ENCODE peak calls at places on chromosomes 13 and 19, in four cellular contexts. R is NCI-H774, J is MV-4-11, U is posterior vena cava. X is an unnamed sample.
A peak's percentile ranks its signal among the peaks of the same experiment; 100 is the strongest.

GRCh38 chr19:5006201-5006600 is 37.3 kb downstream of the KDM4B start:
- DNase-seq in J (peak; percentile 9), U (no peak), R (no peak), X (no peak)

GRCh38 chr19:48630289-48631036 is 6.7 kb downstream of the DBP start:
- DNase-seq in R (no peak), J (no peak), U (peak; percentile 90), X (peak; percentile 91)

GRCh38 chr19:29547981-29548380 is 22.2 kb downstream of the VSTM2B start:
- DNase-seq in R (no peak), J (no peak), U (peak; percentile 51), X (no peak)

GRCh38 chr13:75101997-75102720 is 379.8 kb downstream of the TBC1D4 start:
- DNase-seq in J (no peak), U (no peak), R (no peak), X (no peak)

GRCh38 chr13:106496072-106496997 is 39.1 kb downstream of the EFNB2 start:
- DNase-seq in J (no peak), R (peak; percentile 57), U (no peak), X (peak; percentile 45)

GRCh38 chr13:31588923-31589322 is 150.4 kb upstream of the RXFP2 start:
- DNase-seq in R (no peak), J (no peak), U (no peak), X (no peak)

GRCh38 chr19:54616840-54617560 is 13.3 kb upstream of the LILRB1 start:
- DNase-seq in R (no peak), J (peak; percentile 32), U (no peak), X (no peak)

GRCh38 chr13:60990032-60990733 is 425.5 kb downstream of the PCDH20 start:
- DNase-seq in U (no peak), J (peak; percentile 34), R (no peak), X (peak; percentile 46)

GRCh38 chr19:36259211-36259610 is 44.3 kb downstream of the ZNF146 start:
- DNase-seq in J (no peak), U (no peak), R (no peak), X (no peak)

GRCh38 chr13:43133792-43134191 is 110.4 kb downstream of the DNAJC15 start:
- DNase-seq in U (no peak), J (no peak), R (no peak), X (no peak)

GRCh38 chr13:73958657-73959397 is 175.4 kb downstream of the KLF12 start:
- DNase-seq in J (no peak), U (no peak), R (no peak), X (no peak)

GRCh38 chr19:2602391-2603181 is 99.9 kb downstream of the GNG7 start:
- DNase-seq in J (no peak), U (peak; percentile 96), R (no peak), X (no peak)

GRCh38 chr13:95540848-95541247 is 11.7 kb upstream of the CLDN10 start:
- DNase-seq in J (no peak), U (no peak), R (no peak), X (peak; percentile 31)

GRCh38 chr13:114313061-114313860 is 1.0 kb upstream of the CHAMP1 start:
- DNase-seq in R (peak; percentile 46), U (no peak), J (peak; percentile 32), X (no peak)

GRCh38 chr13:39840201-39840600 is 184.7 kb downstream of the COG6 start:
- DNase-seq in U (no peak), R (no peak), J (no peak), X (no peak)

GRCh38 chr19:58367698-58368454 is 5.3 kb upstream of the ZNF497 start:
- DNase-seq in R (no peak), J (no peak), U (no peak), X (no peak)

GRCh38 chr19:776549-776948 is 20.7 kb upstream of the PTBP1 start:
- DNase-seq in R (no peak), U (no peak), J (no peak), X (no peak)

GRCh38 chr19:17841810-17842662 is 5.7 kb downstream of the JAK3 start:
- DNase-seq in J (no peak), U (peak; percentile 91), R (peak; percentile 88), X (peak; percentile 91)

GRCh38 chr19:35170359-35171061 is 16.0 kb downstream of the FXYD5 start:
- DNase-seq in U (no peak), R (no peak), J (no peak), X (no peak)

GRCh38 chr19:4007836-4008539 is 452 bp downstream of the PIAS4 start:
- DNase-seq in J (no peak), U (no peak), R (no peak), X (peak; percentile 31)

GRCh38 chr19:49921871-49922755 is 6.9 kb upstream of the ATF5 start:
- DNase-seq in R (no peak), U (no peak), J (peak; percentile 84), X (no peak)